ENCODE peak calls at places on chromosomes 2 and 18, in six cellular contexts. J is right cardiac atrium; K is mucosa of descending colon; Z is activated CD8-positive, alpha-beta memory T cell treated with anti-CD3 and anti-CD28 coated beads, Interleukin-2, amount 10 ng/mL, durations not matched to agents 7 days and 5 days; O is naive thymus-derived CD8-positive, alpha-beta T cell; F is gastroesophageal sphincter. P is an unnamed sample.

GRCh38 chr2:33115196-33115595 is 168.4 kb downstream of the LTBP1 start:
- ATAC-seq in K (no peak), F (no peak), Z (no peak), J (no peak), O (no peak), P (no peak)

GRCh38 chr18:64713284-64713683 is 564.4 kb upstream of the LINC00305 start:
- ATAC-seq in K (peak), F (no peak), J (no peak), O (no peak), Z (no peak), P (no peak)

GRCh38 chr2:101859604-101860003 is 132.2 kb upstream of the IL1R2 start:
- ATAC-seq in J (no peak), O (no peak), Z (no peak), K (no peak), F (no peak), P (no peak)

GRCh38 chr2:71042287-71042686 is 26.2 kb upstream of the NAGK start:
- ATAC-seq in K (no peak), F (no peak), Z (no peak), O (no peak), J (no peak), P (no peak)

GRCh38 chr2:189222440-189222839 is 42.9 kb upstream of the COL5A2 start:
- ATAC-seq in K (peak), O (no peak), Z (no peak), F (no peak), J (peak), P (peak)

GRCh38 chr2:241011296-241011600 is 12.8 kb downstream of the SNED1 start:
- ATAC-seq in Z (no peak), J (no peak), F (no peak), O (no peak), K (no peak), P (no peak)

GRCh38 chr2:189628817-189629552 is 32.3 kb upstream of the ASNSD1 start:
- ATAC-seq in K (peak), O (no peak), F (no peak), J (peak), Z (no peak), P (peak)

GRCh38 chr18:59093668-59094067 is 46.0 kb upstream of the SEC11C start:
- ATAC-seq in J (no peak), F (no peak), Z (no peak), O (no peak), K (peak), P (no peak)

GRCh38 chr2:228986961-228987360 is 284.1 kb downstream of the PID1 start:
- ATAC-seq in Z (no peak), J (no peak), O (no peak), K (no peak), F (no peak), P (no peak)

GRCh38 chr2:190415794-190416729 is 7.9 kb downstream of the MFSD6 start:
- ATAC-seq in O (peak), J (peak), K (no peak), F (no peak), Z (peak), P (peak)

GRCh38 chr18:26961805-26962204 is 96.3 kb upstream of the AQP4 start:
- ATAC-seq in Z (no peak), K (no peak), O (no peak), J (no peak), F (no peak), P (no peak)

GRCh38 chr18:62741118-62741566 is 25.8 kb downstream of the PHLPP1 start:
- ATAC-seq in Z (no peak), O (no peak), J (no peak), K (peak), F (peak), P (peak)

GRCh38 chr2:119531292-119531691 is 7.0 kb upstream of the SCTR start:
- ATAC-seq in K (no peak), Z (no peak), F (no peak), O (no peak), J (no peak), P (no peak)

GRCh38 chr2:209933499-209934458 is 68.7 kb upstream of the RPE start:
- ATAC-seq in F (peak), K (no peak), J (peak), O (no peak), Z (no peak), P (peak)

GRCh38 chr2:205903549-205904129 is 182.3 kb downstream of the INO80D start:
- ATAC-seq in J (peak), O (no peak), K (peak), Z (no peak), F (no peak), P (peak)

GRCh38 chr18:22024924-22025323 is 144.5 kb upstream of the GATA6 start:
- ATAC-seq in F (no peak), J (no peak), O (no peak), K (no peak), Z (no peak), P (no peak)

GRCh38 chr18:54217624-54218023 is 6.8 kb downstream of the MBD2 start:
- ATAC-seq in J (no peak), K (no peak), F (no peak), O (no peak), Z (no peak), P (no peak)

GRCh38 chr18:43590182-43590903 is 313.1 kb upstream of the SYT4 start:
- ATAC-seq in Z (no peak), F (no peak), K (peak), J (peak), O (no peak), P (no peak)

GRCh38 chr18:8124232-8125146 is 484.7 kb upstream of the RAB12 start:
- ATAC-seq in J (no peak), Z (no peak), O (no peak), F (no peak), K (no peak), P (no peak)

GRCh38 chr2:171260471-171261424 is 100.1 kb upstream of the TLK1 start:
- ATAC-seq in J (no peak), F (no peak), Z (peak), K (no peak), O (no peak), P (no peak)

GRCh38 chr2:27363933-27364332 is 6.2 kb downstream of the EIF2B4 start:
- ATAC-seq in K (no peak), J (no peak), Z (no peak), F (no peak), O (no peak), P (no peak)

GRCh38 chr2:105872830-105873229 is 128.1 kb downstream of the NCK2 start:
- ATAC-seq in O (no peak), K (no peak), Z (no peak), J (no peak), F (no peak), P (no peak)

GRCh38 chr2:179273461-179273962 is 8.9 kb upstream of the SESTD1 start:
- ATAC-seq in Z (no peak), K (no peak), J (peak), O (no peak), F (no peak), P (no peak)

GRCh38 chr2:217593732-217594131 is 409.1 kb downstream of the TNS1 start:
- ATAC-seq in Z (no peak), O (peak), J (no peak), K (no peak), F (no peak), P (no peak)

P was measured in SK-N-SH treated with all-trans-retinoic acid at 6 μM for 48 hours.